ENCODE peak calls at places on chromosome 13, in six cellular contexts. V is K562, O is H1, I is GM12891, M is GM12878, G is HepG2. N is an unnamed sample.
A peak's percentile ranks its signal among the peaks of the same experiment; 100 is the strongest.

GRCh38 chr13:111612918-111613317 is 292.5 kb downstream of the TEX29 start:
- DNase-seq in G (no peak), O (no peak), V (no peak), M (no peak), I (no peak), N (no peak)

GRCh38 chr13:48618937-48619336 is 34.8 kb upstream of the CYSLTR2 start:
- DNase-seq in I (no peak), M (no peak), G (no peak), O (no peak), V (no peak), N (no peak)

GRCh38 chr13:67366533-67366932 is 136.4 kb upstream of the PCDH9 start:
- DNase-seq in I (no peak), M (no peak), V (no peak), G (no peak), O (no peak), N (no peak)

GRCh38 chr13:34064456-34065205 is 246.7 kb downstream of the RFC3 start:
- DNase-seq in M (no peak), V (no peak), O (no peak), G (no peak), I (no peak), N (no peak)

GRCh38 chr13:86051134-86052103 is 252.2 kb upstream of the SLITRK6 start:
- DNase-seq in O (no peak), G (no peak), V (no peak), M (no peak), I (no peak), N (no peak)

GRCh38 chr13:40101708-40102359 is 446.4 kb downstream of the COG6 start:
- DNase-seq in V (no peak), G (no peak), I (no peak), O (no peak), M (peak; percentile 54), N (no peak)

GRCh38 chr13:114315074-114315785 is 927 bp downstream of the CHAMP1 start:
- DNase-seq in G (no peak), O (no peak), I (no peak), V (no peak), M (no peak), N (no peak)

GRCh38 chr13:39148513-39148961 is 110.3 kb downstream of the NHLRC3 start:
- DNase-seq in O (no peak), G (no peak), V (no peak), I (no peak), M (no peak), N (no peak)

GRCh38 chr13:33953203-33953602 is 135.3 kb downstream of the RFC3 start:
- DNase-seq in I (no peak), V (no peak), G (no peak), O (no peak), M (no peak), N (no peak)

GRCh38 chr13:71864981-71865857 is 1.8 kb downstream of the DACH1 start:
- DNase-seq in G (no peak), I (no peak), O (peak; percentile 69), V (no peak), M (no peak), N (no peak)

GRCh38 chr13:26951581-26952177 is 191.1 kb upstream of the GPR12 start:
- DNase-seq in I (no peak), O (no peak), G (peak; percentile 72), M (no peak), V (no peak), N (no peak)

GRCh38 chr13:21486322-21486721 is 27.2 kb upstream of the ZDHHC20 start:
- DNase-seq in G (no peak), M (no peak), O (no peak), I (no peak), V (no peak), N (no peak)

GRCh38 chr13:34035676-34036325 is 217.9 kb downstream of the RFC3 start:
- DNase-seq in V (no peak), I (no peak), G (peak; percentile 57), M (no peak), O (no peak), N (no peak)

GRCh38 chr13:43009506-43009905 is 13.9 kb upstream of the DNAJC15 start:
- DNase-seq in V (no peak), M (no peak), O (no peak), G (no peak), I (no peak), N (no peak)

GRCh38 chr13:66689037-66689619 is 541.0 kb downstream of the PCDH9 start:
- DNase-seq in M (no peak), O (no peak), I (no peak), G (no peak), V (no peak), N (no peak)

GRCh38 chr13:98674968-98675528 is 77.4 kb downstream of the SLC15A1 start:
- DNase-seq in M (no peak), V (no peak), I (no peak), G (no peak), O (no peak), N (no peak)

GRCh38 chr13:48571121-48571901 is 38.4 kb upstream of the RCBTB2 start:
- DNase-seq in M (no peak), O (no peak), V (no peak), I (no peak), G (no peak), N (no peak)

GRCh38 chr13:28850226-28850625 is 30.1 kb downstream of the MTUS2 start:
- DNase-seq in M (no peak), O (no peak), V (no peak), G (no peak), I (no peak), N (no peak)

GRCh38 chr13:92224825-92225224 is 826.4 kb downstream of the GPC5 start:
- DNase-seq in V (no peak), I (no peak), O (no peak), M (no peak), G (no peak), N (no peak)

GRCh38 chr13:24251525-24251924 is 57.9 kb upstream of the C1QTNF9 start:
- DNase-seq in G (no peak), I (no peak), O (no peak), M (no peak), V (no peak), N (no peak)

GRCh38 chr13:27960362-27961226 is 8.5 kb downstream of the CDX2 start:
- DNase-seq in M (no peak), V (peak; percentile 36), I (no peak), G (peak; percentile 97), O (peak; percentile 95), N (no peak)

GRCh38 chr13:75195479-75196111 is 286.4 kb downstream of the TBC1D4 start:
- DNase-seq in G (no peak), I (no peak), O (no peak), V (no peak), M (no peak), N (no peak)

DNA sequence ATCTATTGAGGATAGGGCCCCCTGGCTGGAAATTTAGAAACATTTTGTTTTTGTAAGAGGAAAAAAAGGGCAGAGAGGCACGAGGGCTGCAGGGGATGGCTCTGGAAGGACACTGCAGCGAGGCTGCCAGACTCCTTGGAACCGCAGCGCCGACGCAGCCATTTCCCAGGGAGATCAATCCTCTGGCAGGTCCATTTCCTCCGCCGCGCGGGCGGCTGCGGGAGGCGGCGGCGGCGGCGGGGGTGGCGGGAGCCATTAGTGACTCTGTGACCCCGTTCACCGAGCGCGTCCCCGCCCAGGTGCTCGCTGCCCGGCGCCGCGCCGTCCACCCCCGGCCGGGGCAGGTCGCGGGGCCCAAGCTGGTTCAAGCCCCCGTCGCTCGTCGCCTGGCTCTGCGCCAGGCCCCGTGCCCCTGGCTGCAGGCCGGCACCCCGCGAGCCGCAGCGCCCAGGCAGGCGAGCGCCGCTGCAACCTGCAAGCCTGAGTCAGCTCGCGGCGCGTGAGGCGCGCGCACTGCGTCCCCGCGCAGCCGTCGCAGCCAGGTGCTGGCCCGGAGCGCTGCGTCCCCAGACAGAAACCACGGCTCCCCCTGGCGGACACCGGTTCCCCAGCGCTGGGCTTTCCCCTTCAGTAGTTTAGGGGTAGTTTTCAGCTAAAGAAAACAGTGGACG is 192.6 kb downstream of the KATNAL1 start:
- DNase-seq in G (peak; percentile 63), V (peak; percentile 77), O (peak; percentile 99), M (no peak), I (peak; percentile 82), N (peak; percentile 80)
- TF ChIP-seq POLR2A in G (peak; percentile 59), V (no peak), O (peak; percentile 73), M (peak; percentile 84), I (no peak), N (peak; percentile 69)

GRCh38 chr13:113151745-113152707 is 6.4 kb upstream of the PROZ start:
- DNase-seq in I (no peak), O (peak; percentile 53), V (no peak), M (no peak), G (no peak), N (no peak)
- TF ChIP-seq TAF1 in I (no peak), O (no peak), V (no peak), M (no peak), G (no peak), N (no peak)

GRCh38 chr13:90615236-90615635 is 732.3 kb upstream of the MIR17HG start:
- DNase-seq in G (no peak), M (no peak), V (no peak), O (no peak), I (no peak), N (no peak)
- TF ChIP-seq POLR2AphosphoS5 in G (no peak), M (no peak), V (no peak), O (no peak), I (no peak), N (no peak)

DNA sequence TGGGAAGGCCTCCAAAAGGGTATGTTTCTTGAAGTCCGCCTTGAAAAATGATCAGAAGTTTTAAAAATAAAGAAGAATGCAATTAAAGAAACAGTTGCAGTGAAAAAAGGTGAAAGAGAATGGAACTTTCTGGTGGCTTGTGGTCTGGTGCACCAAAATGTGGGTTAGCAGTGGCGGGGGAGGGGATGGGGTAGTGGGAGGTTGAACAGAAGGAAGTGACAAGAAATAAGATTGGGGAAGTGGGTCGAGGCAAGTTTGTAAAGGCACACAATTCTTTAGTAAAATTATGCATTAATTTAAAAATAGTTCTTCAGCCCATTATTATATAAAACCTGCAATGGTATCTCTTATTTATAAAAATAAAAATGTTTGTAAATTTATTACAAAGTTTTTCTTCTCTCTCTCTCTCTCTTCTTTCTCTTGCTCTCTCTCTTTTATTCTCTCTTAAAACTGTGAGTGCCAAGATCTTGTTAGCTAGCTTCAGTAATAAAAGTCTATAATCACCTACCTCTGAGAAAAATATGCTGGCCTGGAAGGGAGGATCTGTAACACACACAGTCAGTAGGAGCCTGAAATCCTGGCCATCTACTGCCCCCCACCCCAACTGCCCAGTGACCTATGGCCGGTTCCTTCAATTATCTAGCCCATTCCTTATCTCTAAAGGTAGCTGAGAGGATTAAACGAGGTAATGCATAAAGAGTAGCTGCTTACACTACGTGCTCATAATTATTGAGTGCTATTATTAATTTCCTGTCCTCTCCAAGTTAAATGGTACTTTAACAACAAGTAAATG is 2.2 kb downstream of the LCP1 start:
- DNase-seq in G (no peak), I (no peak), O (no peak), M (no peak), V (peak; percentile 36), N (no peak)
- TF ChIP-seq POLR2A in G (no peak), I (no peak), O (no peak), M (no peak), V (no peak), N (peak; percentile 9)

GRCh38 chr13:77429320-77430142 is 102.6 kb upstream of the MYCBP2 start:
- DNase-seq in G (no peak), O (no peak), M (peak; percentile 93), I (no peak), V (no peak), N (no peak)
- TF ChIP-seq TAF1 in G (no peak), O (no peak), M (peak; percentile 35), I (peak; percentile 44), V (no peak), N (no peak)

GRCh38 chr13:77180011-77180410 is 146.9 kb downstream of the MYCBP2 start:
- DNase-seq in G (no peak), V (no peak), M (no peak), O (no peak), I (no peak), N (no peak)
- TF ChIP-seq POLR2AphosphoS5 in G (no peak), V (no peak), M (no peak), O (no peak), I (no peak), N (no peak)

N was measured in GM12892.